ENCODE peak calls at places on chromosomes 1 and 21, in five cellular contexts. K is AG10803, D is heart right ventricle, O is ascending aorta, G is lower lobe of right lung. B is an unnamed sample.

GRCh38 chr1:20227704-20228103 is 41.4 kb upstream of the PLA2G2C start:
- DNase-seq in K (no peak), D (no peak), O (no peak), G (no peak), B (no peak)

GRCh38 chr1:81801834-81802531 is 1.2 kb downstream of the ADGRL2 start:
- DNase-seq in D (peak), O (no peak), G (peak), K (peak), B (no peak)

GRCh38 chr1:17725084-17725718 is 29.9 kb upstream of the ACTL8 start:
- DNase-seq in O (no peak), D (no peak), G (no peak), K (no peak), B (no peak)

GRCh38 chr1:32972814-32973428 is 8.3 kb upstream of the RNF19B start:
- DNase-seq in D (peak), K (no peak), O (no peak), G (peak), B (peak)

GRCh38 chr1:1883092-1883858 is 7.6 kb downstream of the GNB1 start:
- DNase-seq in O (no peak), D (no peak), G (no peak), K (peak), B (no peak)

GRCh38 chr1:113088972-113089371 is 16.0 kb downstream of the LRIG2 start:
- DNase-seq in G (no peak), D (no peak), K (no peak), O (no peak), B (no peak)

GRCh38 chr1:8351693-8352470 is 34.0 kb downstream of the SLC45A1 start:
- DNase-seq in D (no peak), O (no peak), G (no peak), K (no peak), B (no peak)

GRCh38 chr1:52707927-52708655 is 9.9 kb upstream of the COA7 start:
- DNase-seq in G (peak), D (no peak), K (peak), O (no peak), B (no peak)

GRCh38 chr1:203996126-203996525 is 76.8 kb upstream of the SOX13 start:
- DNase-seq in D (no peak), K (no peak), O (no peak), G (no peak), B (peak)

GRCh38 chr1:11413907-11414495 is 65.0 kb upstream of the DISP3 start:
- DNase-seq in D (no peak), G (no peak), O (no peak), K (no peak), B (no peak)

GRCh38 chr1:11802973-11803885 is 2.5 kb downstream of the MTHFR start:
- DNase-seq in K (peak), D (peak), O (peak), G (peak), B (peak)

GRCh38 chr1:88302843-88303486 is 381.1 kb upstream of the PKN2 start:
- DNase-seq in O (no peak), G (no peak), K (peak), D (peak), B (no peak)

GRCh38 chr1:29523531-29523930 is 287.2 kb downstream of the PTPRU start:
- DNase-seq in G (no peak), D (no peak), K (no peak), O (no peak), B (peak)

GRCh38 chr21:38438476-38438893 is 59.8 kb downstream of the ERG start:
- DNase-seq in O (no peak), G (peak), K (peak), D (peak), B (no peak)

GRCh38 chr1:7280257-7280656 is 490.8 kb upstream of the VAMP3 start:
- DNase-seq in O (no peak), K (no peak), G (no peak), D (no peak), B (peak)

GRCh38 chr21:38982804-38983203 is 177.1 kb downstream of the ETS2 start:
- DNase-seq in K (no peak), O (no peak), G (no peak), D (no peak), B (no peak)

DNA sequence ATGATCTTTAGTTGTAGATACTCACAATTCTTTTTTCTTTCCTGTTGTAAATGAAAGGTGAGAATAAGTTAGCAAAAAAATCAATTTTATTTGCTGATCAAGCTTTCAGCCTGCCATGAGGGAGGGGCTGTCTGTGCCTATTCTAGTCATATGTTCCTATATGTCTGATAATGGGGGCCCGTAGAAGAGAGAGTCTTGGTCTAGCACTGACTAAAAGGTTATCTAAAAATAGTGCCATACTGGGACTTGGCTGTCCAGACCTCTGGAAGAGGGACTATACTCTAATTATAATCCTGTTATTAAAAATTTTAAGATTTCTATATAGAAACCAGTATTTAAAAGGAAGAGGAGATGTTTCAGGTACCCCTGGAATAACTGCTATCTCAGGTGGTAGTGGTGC is 18.6 kb downstream of the GNAI3 start:
- DNase-seq in G (no peak), O (no peak), D (no peak), K (no peak), B (no peak)
- H3K4me3 ChIP-seq in G (no peak), O (no peak), D (no peak), K (no peak), B (no peak)

GRCh38 chr1:217389895-217390294 is 241.0 kb downstream of the GPATCH2 start:
- DNase-seq in O (no peak), K (no peak), G (no peak), D (no peak), B (no peak)

DNA sequence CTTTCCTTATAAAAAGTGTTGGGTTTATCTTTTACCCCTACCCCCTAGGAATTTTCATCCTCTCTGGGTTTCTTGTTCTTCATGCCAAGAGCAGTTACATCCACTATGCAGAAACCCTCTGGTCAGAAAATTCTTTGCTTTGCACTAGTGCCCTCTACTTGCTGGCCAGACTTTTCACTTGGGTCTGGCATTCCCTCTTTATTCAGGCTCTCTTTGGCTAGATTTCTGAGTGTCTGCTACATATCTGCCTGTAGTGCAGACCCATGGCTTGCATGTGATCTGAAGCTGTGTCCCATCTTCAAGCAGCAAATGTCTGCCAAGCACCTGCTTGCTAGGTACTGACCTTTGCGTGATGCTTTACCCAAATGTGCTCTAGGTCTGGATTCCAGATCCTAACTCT is 237.0 kb downstream of the GPATCH2 start:
- DNase-seq in D (no peak), O (no peak), K (no peak), G (no peak), B (no peak)
- TF ChIP-seq CTCF in D (peak), O (no peak), K (no peak), G (no peak), B (no peak)

DNA sequence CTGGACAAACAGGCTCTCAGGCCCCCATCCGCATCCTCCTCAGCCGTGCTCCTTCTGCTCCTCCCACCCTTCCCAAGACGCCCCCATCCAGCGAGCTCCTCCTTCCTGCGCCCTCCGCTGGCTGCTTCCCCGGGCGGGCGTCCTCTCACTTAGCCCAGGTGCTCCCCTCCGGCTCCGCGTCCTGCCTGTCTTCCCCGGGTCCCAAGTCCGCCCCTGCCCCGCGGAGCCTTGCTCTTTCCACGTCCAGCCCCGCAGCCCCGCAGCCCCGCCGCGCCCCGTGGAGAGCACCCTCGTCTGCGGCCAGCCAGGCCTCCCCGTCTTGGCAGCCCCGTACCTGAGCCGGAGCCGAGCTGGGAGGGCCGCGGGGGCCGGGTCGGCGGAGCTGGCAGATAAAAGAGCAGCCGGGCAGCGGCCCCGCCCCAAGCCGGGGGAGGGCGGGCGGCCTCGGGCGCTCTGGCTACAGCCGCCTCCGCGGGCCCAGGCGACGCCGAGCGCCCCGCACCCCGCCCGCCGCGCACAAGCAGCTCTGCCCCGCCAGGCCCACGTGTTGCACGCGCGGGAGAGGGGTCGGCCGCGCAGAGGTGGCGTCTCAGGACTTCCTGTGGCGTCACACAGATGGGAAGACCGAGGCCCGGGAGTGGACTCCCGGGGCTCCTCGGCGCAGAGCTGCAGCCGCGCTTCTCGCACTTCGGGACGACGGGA is at the start of gene PAQR7:
- DNase-seq in O (peak), K (peak), G (peak), D (peak), B (peak)
- H3K4me3 ChIP-seq in O (peak), K (peak), G (peak), D (peak), B (peak)

DNA sequence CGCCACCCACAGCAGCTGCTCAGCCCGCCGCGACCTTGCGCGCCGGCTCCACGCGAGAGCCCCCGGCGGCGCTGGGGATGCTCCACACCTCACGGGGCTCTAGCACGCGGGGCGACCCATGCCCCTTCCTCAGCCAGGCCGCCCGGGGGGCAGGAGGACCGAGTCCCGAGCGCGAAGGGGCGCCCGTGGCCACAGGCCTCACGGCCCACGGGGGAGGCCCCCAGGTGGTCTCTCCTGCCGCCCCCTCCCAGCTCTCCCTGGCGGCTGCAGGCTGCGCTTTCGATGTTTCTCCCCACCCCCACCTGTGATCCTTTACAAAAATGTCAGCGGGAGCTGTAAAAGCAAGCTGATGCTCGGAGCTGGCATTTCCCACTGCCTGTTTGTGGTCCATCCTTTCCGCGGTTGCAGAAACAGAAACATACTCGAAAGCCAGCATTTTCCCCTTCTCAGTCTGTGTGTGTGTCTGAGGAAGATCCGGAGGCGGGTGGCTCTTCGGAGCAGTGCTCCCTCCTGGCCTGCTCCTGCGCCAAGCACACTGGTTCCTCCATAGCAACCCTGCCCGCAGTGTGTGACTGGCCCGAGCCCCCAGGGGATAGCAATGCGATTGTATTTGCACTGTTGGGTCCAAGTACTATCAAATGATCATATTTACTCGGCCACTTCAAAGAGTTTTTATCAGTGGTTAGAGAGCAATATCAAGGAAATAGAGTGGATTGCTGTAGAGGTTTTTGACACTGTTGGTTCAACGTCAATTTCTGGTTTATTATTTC is 2.1 kb downstream of the KIF26B start:
- DNase-seq in O (no peak), D (no peak), K (peak), G (no peak), B (peak)
- TF ChIP-seq CTCF in O (no peak), D (no peak), K (no peak), G (no peak), B (no peak)

GRCh38 chr1:154407021-154407865 is 2.1 kb downstream of the IL6R start:
- DNase-seq in G (peak), O (no peak), K (no peak), D (no peak), B (no peak)
- H3K4me3 ChIP-seq in G (peak), O (peak), K (peak), D (peak), B (no peak)